ENCODE peak calls at places on chromosome 11, in five cellular contexts. K, Q, J, N and U are unnamed samples.

GRCh38 chr11:14322510-14322909 is 36.5 kb downstream of the RRAS2 start:
- DNase-seq in K (no peak), Q (no peak), J (no peak), N (no peak), U (no peak)

GRCh38 chr11:96969251-96969650 is 579.4 kb downstream of the JRKL start:
- DNase-seq in K (no peak), Q (peak; percentile 57), J (no peak), N (no peak), U (no peak)

GRCh38 chr11:108788565-108789199 is 123.8 kb downstream of the DDX10 start:
- DNase-seq in K (no peak), Q (peak; percentile 12), J (no peak), N (no peak), U (peak; percentile 45)

GRCh38 chr11:40129276-40129675 is 1330.2 kb downstream of the LRRC4C start:
- DNase-seq in K (no peak), Q (no peak), J (no peak), N (no peak), U (no peak)

GRCh38 chr11:77479746-77480352 is 6.0 kb upstream of the PAK1 start:
- DNase-seq in K (no peak), Q (no peak), J (no peak), N (no peak), U (no peak)

GRCh38 chr11:126162286-126163030 is 49.0 kb downstream of the RPUSD4 start:
- DNase-seq in K (no peak), Q (no peak), J (no peak), N (no peak), U (no peak)

GRCh38 chr11:45834298-45834756 is 12.9 kb upstream of the CRY2 start:
- DNase-seq in K (no peak), Q (no peak), J (no peak), N (peak; percentile 16), U (no peak)

GRCh38 chr11:57885298-57886035 is 123.9 kb downstream of the CTNND1 start:
- DNase-seq in K (no peak), Q (peak; percentile 36), J (no peak), N (no peak), U (peak; percentile 58)

GRCh38 chr11:112292785-112293407 is 32.2 kb upstream of the PLET1 start:
- DNase-seq in K (no peak), Q (peak; percentile 80), J (peak; percentile 63), N (peak; percentile 77), U (no peak)

GRCh38 chr11:3183523-3183922 is 18.4 kb upstream of the OSBPL5 start:
- DNase-seq in K (no peak), Q (no peak), J (no peak), N (no peak), U (no peak)

GRCh38 chr11:113663567-113663966 is 42.5 kb downstream of the TMPRSS5 start:
- DNase-seq in K (no peak), Q (no peak), J (no peak), N (no peak), U (no peak)

GRCh38 chr11:111417011-111417765 is 38.1 kb upstream of the POU2AF1 start:
- DNase-seq in K (no peak), Q (no peak), J (no peak), N (no peak), U (no peak)

GRCh38 chr11:45665933-45666647 is 668 bp upstream of the CHST1 start:
- DNase-seq in K (no peak), Q (no peak), J (peak; percentile 28), N (no peak), U (no peak)

GRCh38 chr11:43723617-43724016 is 43.1 kb downstream of the HSD17B12 start:
- DNase-seq in K (no peak), Q (no peak), J (no peak), N (no peak), U (no peak)

GRCh38 chr11:19989191-19989590 is 171.1 kb downstream of the DBX1 start:
- DNase-seq in K (no peak), Q (no peak), J (no peak), N (no peak), U (no peak)

GRCh38 chr11:18706330-18707243 is 8.0 kb downstream of the TMEM86A start:
- DNase-seq in K (peak; percentile 71), Q (no peak), J (peak; percentile 68), N (peak; percentile 65), U (peak; percentile 72)

GRCh38 chr11:44358713-44359112 is 48.8 kb upstream of the ALX4 start:
- DNase-seq in K (no peak), Q (no peak), J (no peak), N (no peak), U (no peak)

DNA sequence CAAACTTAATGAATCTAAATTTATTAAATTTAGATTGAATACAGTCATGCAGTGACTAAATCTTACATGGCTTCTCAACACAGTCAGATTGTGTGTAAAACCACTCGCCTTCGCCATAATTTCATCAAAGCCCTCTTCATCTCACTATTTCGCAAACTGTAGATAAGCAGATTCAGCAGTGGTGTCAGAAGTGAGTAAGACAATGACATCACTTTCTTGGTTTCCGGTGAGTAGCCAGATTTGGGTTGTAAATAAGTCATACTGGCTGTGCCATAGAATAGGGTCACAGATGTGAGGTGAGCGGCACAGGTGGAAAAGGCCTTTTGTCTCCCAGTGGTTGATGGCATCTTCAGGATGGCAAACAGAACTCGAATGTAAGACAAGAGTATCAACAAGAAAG is 3.4 kb downstream of the OR10A6 start:
- DNase-seq in K (no peak), Q (peak; percentile 76), J (no peak), N (no peak), U (no peak)
- TF ChIP-seq CTCF in K (no peak), Q (no peak), J (no peak), N (no peak), U (no peak)

GRCh38 chr11:94329501-94329900 is 25.1 kb downstream of the IZUMO1R start:
- DNase-seq in K (no peak), Q (no peak), J (no peak), N (no peak), U (no peak)

GRCh38 chr11:94326947-94327346 is 22.6 kb downstream of the IZUMO1R start:
- DNase-seq in K (no peak), Q (no peak), J (no peak), N (no peak), U (no peak)

GRCh38 chr11:94322501-94322900 is 18.1 kb downstream of the IZUMO1R start:
- DNase-seq in K (no peak), Q (no peak), J (no peak), N (no peak), U (no peak)

GRCh38 chr11:94328587-94329080 is 24.3 kb downstream of the IZUMO1R start:
- DNase-seq in K (no peak), Q (no peak), J (no peak), N (no peak), U (no peak)

DNA sequence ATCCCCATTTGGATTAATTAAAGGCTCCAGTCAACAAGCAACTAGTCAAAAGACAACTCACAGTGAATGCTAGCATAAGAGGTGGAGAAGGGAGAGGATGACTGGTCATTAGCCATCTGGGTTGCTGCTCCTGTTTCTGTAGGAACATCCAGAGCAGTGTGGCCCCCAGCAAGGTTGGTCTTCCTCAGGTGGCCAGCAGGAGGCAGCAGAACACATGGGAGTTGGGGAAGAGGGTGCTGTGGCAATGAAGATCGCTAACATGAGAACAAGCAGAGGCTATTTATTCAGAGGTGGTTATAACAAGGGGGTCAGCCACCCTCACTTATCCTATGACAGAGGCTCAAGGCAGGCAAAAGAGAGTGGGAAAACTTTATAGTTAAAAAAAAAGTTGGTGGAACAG is 21.3 kb downstream of the IZUMO1R start:
- DNase-seq in K (peak; percentile 48), Q (peak; percentile 30), J (no peak), N (peak; percentile 37), U (no peak)
- TF ChIP-seq CTCF in K (peak; percentile 27), Q (peak; percentile 69), J (no peak), N (no peak), U (no peak)

GRCh38 chr11:34633990-34634725 is 13.3 kb downstream of the EHF start:
- DNase-seq in K (no peak), Q (peak; percentile 69), J (peak; percentile 38), N (no peak), U (no peak)
- TF ChIP-seq CTCF in K (no peak), Q (peak; percentile 15), J (no peak), N (no peak), U (no peak)

DNA sequence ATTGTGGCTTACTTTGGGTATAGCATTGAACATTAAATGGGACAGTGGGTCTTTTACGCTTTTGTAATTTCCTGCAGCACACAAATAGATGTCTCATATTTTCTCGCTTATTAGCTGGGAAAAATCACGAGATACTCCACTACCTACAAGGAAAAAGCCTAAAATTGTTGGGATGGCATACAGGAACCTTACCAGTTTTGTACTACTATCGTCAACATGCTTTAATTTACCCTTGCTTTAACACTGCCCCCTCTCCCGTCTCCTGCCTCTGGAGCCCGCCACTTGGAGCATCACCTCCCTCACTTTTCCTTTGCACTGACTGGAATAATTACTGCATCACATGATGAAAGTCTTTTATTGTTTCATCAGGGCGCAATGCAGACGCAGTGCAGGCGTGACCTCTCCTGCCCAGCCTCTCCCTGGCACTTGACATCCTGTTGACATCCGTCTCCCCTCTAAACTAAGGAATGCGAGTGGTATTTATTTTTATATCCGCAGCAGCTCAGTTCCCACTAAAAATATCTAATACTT is 1.0 kb upstream of the FNBP4 start:
- DNase-seq in K (peak; percentile 72), Q (peak; percentile 65), J (peak; percentile 70), N (peak; percentile 87), U (peak; percentile 86)
- TF ChIP-seq CTCF in K (no peak), Q (no peak), J (no peak), N (no peak), U (no peak)

GRCh38 chr11:75579841-75580240 is 17.8 kb downstream of the SERPINH1 start:
- DNase-seq in K (no peak), Q (no peak), J (no peak), N (no peak), U (no peak)

GRCh38 chr11:75585271-75585670 is 23.2 kb downstream of the SERPINH1 start:
- DNase-seq in K (no peak), Q (no peak), J (no peak), N (no peak), U (no peak)

GRCh38 chr11:75582461-75582934 is 20.4 kb downstream of the SERPINH1 start:
- DNase-seq in K (no peak), Q (no peak), J (no peak), N (no peak), U (no peak)

GRCh38 chr11:75583710-75584658 is 21.9 kb downstream of the SERPINH1 start:
- DNase-seq in K (peak; percentile 45), Q (no peak), J (peak; percentile 58), N (peak; percentile 77), U (peak; percentile 83)

DNA sequence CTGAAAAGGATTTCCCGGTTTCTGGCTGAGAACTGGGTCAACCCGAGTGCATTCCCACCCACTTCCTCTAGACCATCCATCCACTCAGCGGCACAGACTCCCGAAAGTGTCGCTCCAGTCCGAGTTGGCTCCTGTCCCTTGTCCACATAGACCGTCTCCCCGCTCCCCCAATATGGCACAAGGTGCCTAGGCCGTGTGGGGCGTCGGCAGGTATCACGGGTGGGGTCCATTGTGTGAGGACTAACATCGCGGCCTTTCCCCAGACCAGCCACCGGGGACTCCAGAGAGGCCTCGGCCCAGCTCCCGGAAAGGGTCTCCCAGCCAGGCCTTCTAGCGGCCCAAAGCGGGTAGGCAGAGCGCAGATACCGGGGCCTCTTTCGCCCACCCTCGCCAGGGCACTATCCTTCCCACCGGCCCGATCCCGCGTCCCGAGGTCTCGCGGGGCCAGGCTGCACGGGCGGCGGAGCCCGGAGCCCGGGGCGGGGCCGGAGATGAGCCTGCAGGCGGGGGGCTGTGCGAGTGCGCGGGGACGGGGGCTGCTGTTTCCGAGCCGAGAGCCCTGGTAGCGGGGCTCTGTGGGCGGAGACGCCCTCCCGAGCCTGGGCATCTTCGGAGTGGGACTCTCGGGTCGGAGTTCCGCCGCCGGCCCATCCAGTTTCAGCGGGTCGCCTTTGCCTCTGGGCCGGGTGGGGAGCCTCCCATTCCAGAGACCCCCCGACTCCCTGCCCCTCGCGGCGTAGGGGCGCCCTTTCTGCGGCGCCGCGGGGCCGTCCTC is 21.1 kb downstream of the SERPINH1 start:
- DNase-seq in K (peak; percentile 57), Q (no peak), J (peak; percentile 42), N (peak; percentile 52), U (peak; percentile 60)
- TF ChIP-seq CTCF in K (peak; percentile 33), Q (peak; percentile 41), J (peak; percentile 44), N (no peak), U (peak; percentile 24)